ENCODE peak calls at places on chromosomes 12 and 14, in seven cellular contexts. X, D, M, B, W, H and S are unnamed samples.

GRCh38 chr12:57811028-57811755 is 7.3 kb downstream of the AVIL start:
- DNase-seq in H (no peak), M (no peak), D (no peak), B (no peak), X (no peak), W (no peak), S (no peak)

GRCh38 chr12:120741476-120742206 is 16.0 kb downstream of the ACADS start:
- DNase-seq in X (no peak), W (no peak), M (no peak), D (no peak), B (no peak), H (no peak), S (no peak)

GRCh38 chr12:67442347-67442841 is 173.2 kb downstream of the CAND1 start:
- DNase-seq in H (peak; percentile 37), D (no peak), M (no peak), B (no peak), X (peak; percentile 21), W (no peak), S (no peak)

GRCh38 chr14:36513451-36514277 is 6.4 kb downstream of the NKX2-1 start:
- DNase-seq in M (no peak), D (no peak), B (no peak), X (no peak), H (no peak), W (no peak), S (no peak)

GRCh38 chr12:89353823-89354629 is 1.7 kb upstream of the DUSP6 start:
- DNase-seq in X (peak; percentile 87), B (peak; percentile 64), D (peak; percentile 86), W (peak; percentile 70), H (peak; percentile 90), M (peak; percentile 65), S (no peak)

GRCh38 chr14:54026671-54027070 is 70.0 kb upstream of the BMP4 start:
- DNase-seq in H (no peak), B (no peak), W (no peak), M (no peak), D (no peak), X (no peak), S (no peak)

GRCh38 chr14:99121027-99121875 is 150.7 kb downstream of the BCL11B start:
- DNase-seq in W (no peak), D (peak; percentile 23), X (no peak), B (no peak), H (no peak), M (no peak), S (no peak)

GRCh38 chr12:48996794-48997718 is 2.1 kb downstream of the DDN start:
- DNase-seq in D (peak; percentile 81), M (peak; percentile 63), W (peak; percentile 67), H (peak; percentile 82), X (peak; percentile 80), B (peak; percentile 74), S (peak; percentile 35)

GRCh38 chr14:104595116-104595675 is 9.4 kb downstream of the TMEM179 start:
- DNase-seq in H (no peak), D (no peak), X (peak; percentile 9), B (no peak), W (no peak), M (no peak), S (no peak)

GRCh38 chr14:95258754-95259593 is 60.7 kb downstream of the CLMN start:
- DNase-seq in X (no peak), W (peak; percentile 19), D (peak; percentile 22), H (no peak), B (peak; percentile 24), M (no peak), S (no peak)

GRCh38 chr14:67623114-67623513 is 3.4 kb downstream of the ARG2 start:
- DNase-seq in B (peak; percentile 45), X (no peak), D (no peak), H (no peak), M (no peak), W (no peak), S (peak; percentile 46)

GRCh38 chr12:50642035-50642451 is 121.9 kb upstream of the ATF1 start:
- DNase-seq in M (no peak), H (no peak), W (peak; percentile 84), D (no peak), X (no peak), B (peak; percentile 59), S (peak; percentile 50)

GRCh38 chr12:82912406-82912805 is 225.7 kb downstream of the TMTC2 start:
- DNase-seq in H (no peak), B (peak; percentile 56), X (no peak), D (no peak), W (peak; percentile 25), M (no peak), S (peak; percentile 12)

GRCh38 chr12:104370989-104371870 is 67.7 kb downstream of the EID3 start:
- DNase-seq in M (no peak), W (peak; percentile 49), X (no peak), D (no peak), B (peak; percentile 58), H (no peak), S (no peak)

GRCh38 chr12:2266666-2267623 is 214.2 kb downstream of the CACNA1C start:
- DNase-seq in M (no peak), B (no peak), H (peak; percentile 34), W (no peak), X (no peak), D (no peak), S (no peak)

GRCh38 chr12:71636704-71637115 is 26.9 kb downstream of the ZFC3H1 start:
- DNase-seq in H (no peak), W (peak; percentile 67), D (no peak), B (peak; percentile 82), X (no peak), M (no peak), S (peak; percentile 63)

GRCh38 chr14:93736378-93737014 is 51.8 kb downstream of the PRIMA1 start:
- DNase-seq in H (no peak), B (no peak), D (peak; percentile 41), X (no peak), W (no peak), M (no peak), S (no peak)

GRCh38 chr12:53986686-53987180 is 1.8 kb downstream of the HOXC10 start:
- DNase-seq in D (no peak), B (no peak), H (no peak), X (no peak), W (no peak), M (no peak), S (no peak)
- H3K4me3 ChIP-seq in D (no peak overlapping the region), B (no peak overlapping the region), H (no peak overlapping the region), X (no peak overlapping the region), W (no peak overlapping the region), M (no peak overlapping the region), S (no peak overlapping the region)

GRCh38 chr14:78788467-78789360 is 618.5 kb downstream of the NRXN3 start:
- DNase-seq in X (no peak), D (no peak), W (no peak), H (no peak), M (no peak), B (no peak), S (no peak)

GRCh38 chr14:78785265-78785664 is 615.1 kb downstream of the NRXN3 start:
- DNase-seq in D (no peak), H (peak; percentile 20), X (no peak), W (no peak), M (no peak), B (no peak), S (no peak)

DNA sequence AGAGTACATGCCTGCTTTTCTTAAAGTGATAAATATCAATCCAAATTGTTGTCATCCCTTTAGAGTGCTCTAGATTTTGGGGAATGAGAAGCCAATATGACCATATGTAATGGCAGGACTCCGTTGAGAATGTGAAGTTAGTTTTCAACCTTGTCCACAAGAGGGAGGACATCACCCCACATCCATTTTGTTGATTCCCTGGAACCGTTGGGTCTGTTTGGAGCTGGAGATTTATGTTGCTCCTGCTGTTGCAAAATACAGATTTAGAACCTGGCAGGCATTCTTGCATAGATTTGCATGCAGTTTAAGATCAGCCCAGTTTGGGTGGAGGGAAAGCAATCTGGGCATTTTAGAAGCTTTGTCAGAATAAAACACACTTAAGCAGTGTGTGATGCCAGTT is 620.1 kb downstream of the NRXN3 start:
- DNase-seq in M (no peak), H (no peak), B (no peak), W (no peak), X (no peak), D (no peak), S (no peak)
- TF ChIP-seq CTCF in M (no peak), H (no peak), B (no peak), W (no peak), X (no peak), D (no peak), S (peak; percentile 24)

GRCh38 chr14:80215081-80215480 is 3.8 kb upstream of the DIO2 start:
- DNase-seq in D (no peak), X (no peak), H (no peak), W (no peak), M (no peak), B (no peak), S (no peak)

GRCh38 chr14:80211143-80212024 is at the start of gene DIO2:
- DNase-seq in M (no peak), B (peak; percentile 49), H (no peak), X (peak; percentile 56), W (no peak), D (no peak), S (no peak)

GRCh38 chr14:80213602-80214001 is 2.3 kb upstream of the DIO2 start:
- DNase-seq in X (no peak), H (peak; percentile 8), D (peak; percentile 41), M (no peak), W (peak; percentile 27), B (peak; percentile 85), S (no peak)

GRCh38 chr14:80208426-80208950 is 2.8 kb downstream of the DIO2 start:
- DNase-seq in D (no peak), B (peak; percentile 3), W (no peak), M (no peak), X (no peak), H (no peak), S (no peak)

GRCh38 chr14:80212025-80212402 is 710 bp upstream of the DIO2 start:
- DNase-seq in H (no peak), X (no peak), B (peak; percentile 57), D (no peak), W (peak; percentile 69), M (no peak), S (peak; percentile 38)
- H3K4me3 ChIP-seq in H (no peak overlapping the region), X (peak overlapping the region; percentile 58), B (peak overlapping the region; percentile 44), D (peak overlapping the region; percentile 20), W (peak overlapping the region; percentile 31), M (no peak overlapping the region), S (peak overlapping the region; percentile 28)

DNA sequence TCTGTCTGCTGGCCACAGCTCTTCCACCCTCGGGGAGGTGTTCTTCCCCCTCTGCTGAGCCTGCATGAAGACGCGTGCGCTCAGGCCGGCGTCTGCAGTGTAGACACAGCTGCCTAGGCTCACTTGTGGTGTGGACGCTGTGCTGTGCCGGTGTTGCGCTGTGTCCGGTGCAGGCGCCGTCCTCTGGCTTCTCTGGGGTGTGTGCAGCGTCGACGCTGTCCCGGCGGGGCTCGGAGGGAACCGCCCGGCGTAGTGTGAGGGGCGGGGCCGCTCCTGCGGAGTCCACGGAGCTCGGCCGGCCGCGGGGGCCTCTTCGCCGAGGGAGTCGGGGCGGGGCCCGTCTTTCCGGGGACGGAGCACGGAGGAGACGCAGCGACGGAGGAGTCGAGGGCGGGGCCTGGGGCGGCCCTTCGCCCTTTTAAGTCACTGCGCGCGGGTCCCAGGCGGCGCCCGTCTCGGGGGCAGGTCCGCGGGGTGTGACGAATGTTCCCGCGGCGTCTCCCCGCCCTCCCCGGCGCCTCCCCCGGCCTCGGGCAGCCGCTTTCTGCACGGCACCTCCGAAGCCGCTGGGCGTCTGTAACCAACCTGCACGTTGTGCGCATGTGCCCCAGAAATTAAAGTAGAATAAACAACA is 45.2 kb downstream of the NOC4L start:
- DNase-seq in W (peak; percentile 91), M (peak; percentile 83), X (peak; percentile 92), H (peak; percentile 95), B (peak; percentile 95), D (peak; percentile 93), S (peak; percentile 20)
- TF ChIP-seq CTCF in W (no peak), M (no peak), X (no peak), H (no peak), B (no peak), D (no peak), S (no peak)

GRCh38 chr12:42360747-42361403 is 34.9 kb downstream of the PPHLN1 start:
- DNase-seq in M (no peak), H (no peak), W (no peak), D (no peak), X (no peak), B (no peak), S (no peak)
- H3K4me3 ChIP-seq in M (no peak overlapping the region), H (no peak overlapping the region), W (no peak overlapping the region), D (no peak overlapping the region), X (no peak overlapping the region), B (no peak overlapping the region), S (no peak overlapping the region)